ENCODE peak calls at places on chromosomes 4 and X, in five cellular contexts. I is PC-9; M is CD8-positive, alpha-beta T cell; F is right lobe of liver; V is fibroblast of lung. C is an unnamed sample.

GRCh38 chr4:84877051-84877833 is 89.2 kb downstream of the WDFY3 start:
- DNase-seq in I (no peak), M (no peak), F (no peak), V (no peak), C (peak)

GRCh38 chrX:18955676-18956075 is 28.2 kb downstream of the PHKA2 start:
- DNase-seq in I (no peak), M (no peak), F (no peak), V (no peak), C (no peak)

GRCh38 chrX:12309733-12310054 is 171.4 kb downstream of the FRMPD4 start:
- DNase-seq in I (no peak), M (no peak), F (no peak), V (no peak), C (no peak)

GRCh38 chr4:181949704-181950312 is 293.4 kb upstream of the TENM3 start:
- DNase-seq in I (no peak), M (no peak), F (no peak), V (no peak), C (no peak)

GRCh38 chr4:165185448-165185847 is 21.9 kb upstream of the KLHL2 start:
- DNase-seq in I (no peak), M (no peak), F (peak), V (no peak), C (no peak)

GRCh38 chrX:37455381-37455780 is 106.2 kb downstream of the PRRG1 start:
- DNase-seq in I (no peak), M (no peak), F (no peak), V (no peak), C (no peak)

GRCh38 chr4:185096032-185096653 is 46.9 kb upstream of the SLC25A4 start:
- DNase-seq in I (peak), M (no peak), F (no peak), V (peak), C (peak)

GRCh38 chrX:1307626-1308340 is 28.8 kb upstream of the IL3RA start:
- DNase-seq in I (no peak), M (no peak), F (no peak), V (no peak), C (no peak)

GRCh38 chrX:97597954-97598353 is 714.2 kb downstream of the RPA4 start:
- DNase-seq in I (no peak), M (no peak), F (no peak), V (no peak), C (no peak)

GRCh38 chrX:817759-818158 is 187.2 kb downstream of the SHOX start:
- DNase-seq in I (no peak), M (no peak), F (no peak), V (no peak), C (no peak)

GRCh38 chr4:108683479-108683878 is 33.1 kb downstream of the OSTC start:
- DNase-seq in I (no peak), M (no peak), F (no peak), V (peak), C (peak)

GRCh38 chr4:17780461-17781071 is 855 bp downstream of the FAM184B start:
- DNase-seq in I (no peak), M (no peak), F (no peak), V (no peak), C (peak)

GRCh38 chrX:112760697-112761096 is 79.9 kb downstream of the AMOT start:
- DNase-seq in I (no peak), M (no peak), F (no peak), V (peak), C (no peak)

GRCh38 chr4:70945046-70945445 is 42.9 kb downstream of the MOB1B start:
- DNase-seq in I (no peak), M (no peak), F (no peak), V (peak), C (no peak)

GRCh38 chr4:26871611-26872010 is 11.0 kb downstream of the STIM2 start:
- DNase-seq in I (no peak), M (no peak), F (no peak), V (no peak), C (peak)
- H3K4me3 ChIP-seq in I (no peak), M (no peak), F (no peak), V (no peak), C (no peak)

GRCh38 chr4:187178084-187178483 is 454.4 kb upstream of the FAT1 start:
- DNase-seq in I (no peak), M (no peak), F (no peak), V (no peak), C (no peak)

GRCh38 chr4:187176261-187176910 is 452.7 kb upstream of the FAT1 start:
- DNase-seq in I (no peak), M (no peak), F (no peak), V (peak), C (no peak)

GRCh38 chr4:187175197-187175596 is 451.5 kb upstream of the FAT1 start:
- DNase-seq in I (no peak), M (no peak), F (no peak), V (no peak), C (peak)

GRCh38 chr4:187183351-187183750 is 459.7 kb upstream of the FAT1 start:
- DNase-seq in I (no peak), M (no peak), F (no peak), V (no peak), C (no peak)

DNA sequence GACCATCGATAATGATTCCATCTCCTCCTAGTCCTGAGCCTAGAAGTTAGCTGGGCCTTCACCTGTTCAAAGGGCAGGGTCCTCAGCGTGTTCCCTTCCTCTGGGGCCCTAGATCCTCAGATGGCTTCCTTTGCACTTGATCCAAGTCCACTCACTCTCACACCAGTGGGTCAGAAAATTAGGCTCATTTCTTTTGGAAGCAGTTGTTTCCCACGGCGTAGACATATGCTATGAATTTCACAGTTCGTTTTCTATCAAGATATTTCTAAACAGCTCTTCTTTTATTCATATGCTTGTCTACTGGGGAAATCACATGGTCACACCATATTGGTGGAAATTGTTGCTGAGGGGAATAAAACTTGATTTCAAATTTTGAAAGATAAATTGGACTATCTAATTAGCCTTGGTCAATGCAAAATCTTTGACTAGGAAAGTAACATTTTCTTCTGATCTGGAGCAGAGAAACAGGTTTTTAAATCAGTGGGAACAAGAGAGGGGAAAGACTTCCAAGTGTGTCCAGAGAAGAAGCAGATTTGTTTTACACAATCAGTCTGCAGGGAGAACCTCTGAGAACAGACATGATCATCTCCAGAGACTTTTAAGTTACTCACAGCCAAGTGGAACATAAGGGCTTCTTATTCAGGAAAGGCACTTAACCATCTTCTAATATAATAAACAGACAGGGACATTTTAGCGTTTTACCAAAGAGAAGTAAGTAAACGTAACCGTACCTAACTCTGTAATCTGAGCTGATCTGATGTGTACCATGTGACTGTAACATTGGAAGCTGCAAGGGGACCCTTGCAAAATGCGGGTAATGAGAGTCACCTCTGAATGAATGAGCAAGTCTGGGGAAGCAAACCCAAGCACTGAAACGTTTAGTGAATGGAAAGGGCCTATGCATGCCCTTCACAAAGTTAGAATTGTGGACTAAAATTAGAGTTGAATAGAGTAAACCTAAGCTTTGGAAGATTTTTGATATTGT is 455.7 kb upstream of the FAT1 start:
- DNase-seq in I (no peak), M (no peak), F (no peak), V (peak), C (no peak)
- H3K4me3 ChIP-seq in I (no peak), M (no peak), F (no peak), V (no peak), C (no peak)

GRCh38 chr4:32986236-32986635 is 2266.1 kb downstream of the PCDH7 start:
- DNase-seq in I (no peak), M (no peak), F (no peak), V (no peak), C (no peak)
- H3K4me3 ChIP-seq in I (no peak), M (no peak), F (no peak), V (no peak), C (no peak)

GRCh38 chr4:98656443-98656842 is 2.0 kb downstream of the TSPAN5 start:
- DNase-seq in I (no peak), M (no peak), F (no peak), V (no peak), C (no peak)
- H3K4me3 ChIP-seq in I (peak), M (no peak), F (no peak), V (peak), C (no peak)

DNA sequence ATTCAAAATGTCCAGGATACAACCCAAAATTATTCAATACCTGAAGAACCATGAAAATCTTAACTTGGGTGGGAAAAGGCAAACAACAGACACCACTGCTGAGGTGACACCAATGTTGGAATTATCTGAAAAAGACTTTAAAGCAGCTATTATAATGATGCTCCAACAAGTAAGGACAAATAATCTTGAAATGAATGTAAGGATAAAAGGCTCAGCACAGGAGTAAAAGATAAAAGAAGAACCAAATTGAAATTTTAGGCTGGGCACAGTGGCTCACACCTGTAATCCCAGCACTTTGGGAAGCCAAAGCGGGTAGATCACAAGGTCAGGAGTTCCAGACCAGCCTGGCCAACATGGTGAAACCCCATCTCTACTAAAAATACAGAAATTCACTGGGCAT is 4.0 kb upstream of the SLC9A7 start:
- DNase-seq in I (no peak), M (no peak), F (no peak), V (no peak), C (no peak)
- H3K4me3 ChIP-seq in I (no peak), M (no peak), F (no peak), V (no peak), C (no peak)

GRCh38 chr4:105471566-105472176 is 2.2 kb downstream of the PPA2 start:
- DNase-seq in I (peak), M (peak), F (peak), V (peak), C (peak)
- H3K4me3 ChIP-seq in I (peak), M (no peak), F (no peak), V (peak), C (peak)

C was measured in epithelial cell of esophagus.